ENCODE peak calls at places on chromosomes 3 and 15, in nine cellular contexts. W, B, H, U, O, M, E, T and Q are unnamed samples.

GRCh38 chr3:112598731-112599130 is 36.9 kb downstream of the SLC35A5 start:
- DNase-seq in U (no peak), M (no peak), O (no peak), B (no peak), E (no peak), W (no peak), H (no peak), T (no peak), Q (no peak)

GRCh38 chr3:49017646-49017977 is 768 bp downstream of the DALRD3 start:
- DNase-seq in M (no peak), E (no peak), W (no peak), B (no peak), O (no peak), H (no peak), U (no peak), T (no peak), Q (no peak)

GRCh38 chr15:100764778-100765457 is 114.7 kb upstream of the ALDH1A3 start:
- DNase-seq in W (no peak), H (no peak), B (no peak), U (no peak), O (no peak), M (no peak), T (no peak), E (peak), Q (no peak)

GRCh38 chr3:175234541-175234940 is 375.4 kb downstream of the NAALADL2 start:
- DNase-seq in O (no peak), U (no peak), E (no peak), M (no peak), B (no peak), H (no peak), T (no peak), W (no peak), Q (no peak)

GRCh38 chr3:49531218-49531617 is 23.1 kb upstream of the BSN start:
- DNase-seq in U (no peak), M (no peak), W (no peak), O (no peak), B (no peak), E (no peak), T (no peak), H (no peak), Q (no peak)

GRCh38 chr3:138441256-138441655 is 6.8 kb downstream of the ESYT3 start:
- DNase-seq in O (no peak), B (no peak), M (no peak), H (no peak), W (no peak), E (no peak), T (no peak), U (no peak), Q (no peak)

GRCh38 chr3:133765256-133765655 is 19.1 kb downstream of the TF start:
- DNase-seq in W (no peak), U (no peak), E (no peak), T (no peak), H (no peak), B (no peak), O (no peak), M (no peak), Q (no peak)

GRCh38 chr3:187255314-187255713 is 36.2 kb downstream of the MASP1 start:
- DNase-seq in U (no peak), O (no peak), E (no peak), H (no peak), W (no peak), T (no peak), M (no peak), B (no peak), Q (no peak)